ENCODE peak calls at places on chromosomes 7 and 10, in five cellular contexts. One of them, this sample, is unnamed.

GRCh38 chr10:133315847-133316246 is 7.1 kb downstream of the ZNF511 start:
- DNase-seq in GM12878: no peak
- DNase-seq in IMR-90: no peak
- DNase-seq in A549: peak
- DNase-seq in HepG2: peak
- DNase-seq in this sample: no peak

GRCh38 chr7:27936244-27937102 is 196.5 kb downstream of the TAX1BP1 start:
- DNase-seq in A549: peak
- DNase-seq in GM12878: no peak
- DNase-seq in HepG2: no peak
- DNase-seq in IMR-90: peak
- DNase-seq in this sample: no peak

GRCh38 chr10:126593968-126594701 is 76.4 kb downstream of the C10orf90 start:
- DNase-seq in HepG2: no peak
- DNase-seq in A549: no peak
- DNase-seq in IMR-90: no peak
- DNase-seq in GM12878: no peak
- DNase-seq in this sample: no peak

GRCh38 chr10:109956454-109957091 is 33.3 kb upstream of the XPNPEP1 start:
- DNase-seq in A549: peak
- DNase-seq in IMR-90: peak
- DNase-seq in GM12878: no peak
- DNase-seq in HepG2: peak
- DNase-seq in this sample: peak

GRCh38 chr7:83643012-83643411 is 5.9 kb downstream of the SEMA3E start:
- DNase-seq in GM12878: no peak
- DNase-seq in A549: no peak
- DNase-seq in HepG2: no peak
- DNase-seq in IMR-90: no peak
- DNase-seq in this sample: no peak

GRCh38 chr7:156236181-156236889 is 404.2 kb upstream of the RNF32 start:
- DNase-seq in GM12878: no peak
- DNase-seq in HepG2: no peak
- DNase-seq in A549: no peak
- DNase-seq in IMR-90: no peak
- DNase-seq in this sample: no peak

GRCh38 chr10:100311307-100311706 is 18.7 kb downstream of the PKD2L1 start:
- DNase-seq in A549: peak
- DNase-seq in HepG2: no peak
- DNase-seq in IMR-90: no peak
- DNase-seq in GM12878: no peak
- DNase-seq in this sample: no peak

GRCh38 chr10:128178319-128178937 is 52.2 kb upstream of the MKI67 start:
- DNase-seq in IMR-90: peak
- DNase-seq in A549: peak
- DNase-seq in GM12878: no peak
- DNase-seq in HepG2: peak
- DNase-seq in this sample: peak

GRCh38 chr10:20593649-20594048 is 303.5 kb downstream of the NEBL start:
- DNase-seq in HepG2: no peak
- DNase-seq in GM12878: no peak
- DNase-seq in IMR-90: no peak
- DNase-seq in A549: no peak
- DNase-seq in this sample: no peak

GRCh38 chr7:48096273-48096672 is 7.2 kb downstream of the UPP1 start:
- DNase-seq in A549: no peak
- DNase-seq in IMR-90: no peak
- DNase-seq in GM12878: no peak
- DNase-seq in HepG2: no peak
- DNase-seq in this sample: no peak

GRCh38 chr7:127782550-127783266 is 130.7 kb downstream of the SND1 start:
- DNase-seq in IMR-90: peak
- DNase-seq in A549: no peak
- DNase-seq in GM12878: no peak
- DNase-seq in HepG2: no peak
- DNase-seq in this sample: no peak

GRCh38 chr7:26919906-26920530 is 55.6 kb upstream of the SKAP2 start:
- DNase-seq in IMR-90: no peak
- DNase-seq in HepG2: no peak
- DNase-seq in A549: no peak
- DNase-seq in GM12878: no peak
- DNase-seq in this sample: no peak

GRCh38 chr10:99433378-99434020 is 3.1 kb upstream of the GOT1 start:
- DNase-seq in IMR-90: no peak
- DNase-seq in HepG2: no peak
- DNase-seq in GM12878: no peak
- DNase-seq in A549: peak
- DNase-seq in this sample: no peak

GRCh38 chr10:14250496-14250895 is 80.2 kb downstream of the FRMD4A start:
- DNase-seq in IMR-90: no peak
- DNase-seq in A549: no peak
- DNase-seq in HepG2: no peak
- DNase-seq in GM12878: no peak
- DNase-seq in this sample: no peak

GRCh38 chr7:109522585-109522984 is 952.9 kb downstream of the DNAJB9 start:
- DNase-seq in GM12878: no peak
- DNase-seq in A549: no peak
- DNase-seq in HepG2: no peak
- DNase-seq in IMR-90: no peak
- DNase-seq in this sample: no peak

GRCh38 chr10:96642973-96643372 is 56.2 kb upstream of the TM9SF3 start:
- DNase-seq in A549: peak
- DNase-seq in IMR-90: peak
- DNase-seq in HepG2: peak
- DNase-seq in GM12878: no peak
- DNase-seq in this sample: peak

GRCh38 chr7:91239171-91239604 is 25.0 kb upstream of the FZD1 start:
- DNase-seq in GM12878: no peak
- DNase-seq in IMR-90: peak
- DNase-seq in A549: no peak
- DNase-seq in HepG2: no peak
- DNase-seq in this sample: no peak

GRCh38 chr7:19369806-19370205 is 224.6 kb upstream of the FERD3L start:
- DNase-seq in GM12878: no peak
- DNase-seq in A549: no peak
- DNase-seq in HepG2: no peak
- DNase-seq in IMR-90: no peak
- DNase-seq in this sample: no peak

GRCh38 chr10:34045571-34046190 is 711.2 kb upstream of the NRP1 start:
- DNase-seq in HepG2: no peak
- DNase-seq in A549: no peak
- DNase-seq in IMR-90: peak
- DNase-seq in GM12878: no peak
- DNase-seq in this sample: no peak

GRCh38 chr10:47033081-47033480 is 121.9 kb downstream of the PTPN20 start:
- DNase-seq in A549: no peak
- DNase-seq in IMR-90: no peak
- DNase-seq in HepG2: no peak
- DNase-seq in GM12878: no peak
- DNase-seq in this sample: no peak

GRCh38 chr7:26022578-26022977 is 129.4 kb upstream of the NFE2L3 start:
- DNase-seq in IMR-90: no peak
- DNase-seq in A549: no peak
- DNase-seq in GM12878: no peak
- DNase-seq in HepG2: no peak
- DNase-seq in this sample: no peak

GRCh38 chr10:23927926-23928325 is 281.0 kb upstream of the KIAA1217 start:
- DNase-seq in HepG2: no peak
- DNase-seq in GM12878: no peak
- DNase-seq in A549: no peak
- DNase-seq in IMR-90: no peak
- DNase-seq in this sample: no peak

GRCh38 chr10:86724445-86724844 is 32.0 kb upstream of the BMPR1A start:
- DNase-seq in GM12878: no peak
- DNase-seq in HepG2: no peak
- DNase-seq in IMR-90: no peak
- DNase-seq in A549: no peak
- DNase-seq in this sample: no peak

GRCh38 chr7:114922652-114923402 is 933 bp downstream of the MDFIC start:
- DNase-seq in HepG2: no peak
- DNase-seq in GM12878: no peak
- DNase-seq in IMR-90: peak
- DNase-seq in A549: peak
- DNase-seq in this sample: no peak

GRCh38 chr7:105304040-105304895 is 84.5 kb downstream of the SRPK2 start:
- DNase-seq in IMR-90: peak
- DNase-seq in GM12878: peak
- DNase-seq in A549: peak
- DNase-seq in HepG2: peak
- DNase-seq in this sample: no peak

GRCh38 chr10:9301148-9301547 is 1246.7 kb downstream of the GATA3 start:
- DNase-seq in IMR-90: no peak
- DNase-seq in GM12878: no peak
- DNase-seq in HepG2: no peak
- DNase-seq in A549: peak
- DNase-seq in this sample: no peak

GRCh38 chr7:134845461-134845860 is 66.0 kb downstream of the CALD1 start:
- DNase-seq in IMR-90: no peak
- DNase-seq in GM12878: peak
- DNase-seq in HepG2: peak
- DNase-seq in A549: peak
- DNase-seq in this sample: peak

GRCh38 chr10:22427101-22427500 is 81.8 kb downstream of the SPAG6 start:
- DNase-seq in IMR-90: peak
- DNase-seq in HepG2: no peak
- DNase-seq in GM12878: no peak
- DNase-seq in A549: peak
- DNase-seq in this sample: peak

GRCh38 chr7:80078159-80078731 is 56.4 kb upstream of the GNAI1 start:
- DNase-seq in HepG2: no peak
- DNase-seq in GM12878: no peak
- DNase-seq in A549: no peak
- DNase-seq in IMR-90: peak
- DNase-seq in this sample: no peak

DNA sequence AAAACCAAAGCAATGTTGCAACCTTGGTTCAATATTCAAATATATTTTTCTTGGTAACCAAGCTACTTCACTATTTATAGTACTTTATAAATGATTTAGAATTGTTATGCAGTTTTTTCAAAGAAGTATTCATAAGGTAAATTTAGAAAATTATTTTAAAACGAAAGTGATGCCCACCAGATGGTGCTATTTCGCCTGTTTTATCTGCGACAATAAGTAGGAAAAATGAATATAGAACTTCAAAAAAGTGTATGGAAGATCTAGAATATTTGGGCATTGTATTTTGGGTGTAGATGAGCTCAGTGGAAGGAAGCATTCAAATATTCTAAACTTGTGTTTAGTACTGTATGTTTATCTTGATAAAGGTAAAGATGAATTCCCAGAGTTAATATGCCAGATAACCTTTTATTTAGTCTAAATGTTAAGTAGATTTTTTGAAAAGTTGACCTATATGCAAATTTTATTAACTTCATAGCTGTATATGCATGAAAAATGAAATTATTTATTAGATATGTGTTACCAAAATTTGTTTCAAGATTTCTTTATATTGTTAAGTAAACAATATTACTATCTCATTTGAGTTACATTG is 93.2 kb downstream of the ADK start:
- DNase-seq in GM12878: no peak
- DNase-seq in A549: peak
- DNase-seq in IMR-90: peak
- DNase-seq in HepG2: peak
- DNase-seq in this sample: no peak
- TF ChIP-seq BHLHE40 in GM12878: no peak
- TF ChIP-seq BHLHE40 in A549: no peak
- TF ChIP-seq BHLHE40 in IMR-90: no peak
- TF ChIP-seq BHLHE40 in HepG2: no peak
- TF ChIP-seq BHLHE40 in this sample: no peak

DNA sequence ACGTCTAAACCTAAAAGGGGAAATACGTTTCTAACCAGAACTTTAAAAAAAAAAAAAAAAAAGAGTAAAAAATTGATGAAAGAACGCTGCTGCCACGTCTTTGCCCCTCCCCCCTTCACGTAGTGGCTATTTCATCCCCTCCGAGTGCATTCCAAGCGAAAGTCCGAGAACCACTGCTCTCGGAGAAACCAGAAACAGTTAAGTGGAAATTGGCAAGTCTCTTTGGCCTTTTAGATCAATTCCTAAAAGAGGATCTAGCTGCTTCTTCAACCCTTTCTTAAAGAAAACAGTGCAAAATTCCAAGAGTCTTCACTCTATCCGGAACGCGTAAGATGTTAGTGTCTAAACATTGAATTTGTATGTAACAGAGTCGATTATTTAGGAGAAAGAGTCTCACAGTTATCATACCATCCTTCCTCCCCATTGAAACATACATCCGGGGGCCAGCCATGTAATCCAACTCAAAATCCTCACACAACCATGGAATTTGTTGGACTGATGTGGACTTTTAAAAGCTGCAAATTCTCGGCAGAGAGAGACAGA is 1.1 kb downstream of the P4HA1 start:
- DNase-seq in IMR-90: peak
- DNase-seq in HepG2: peak
- DNase-seq in GM12878: no peak
- DNase-seq in A549: peak
- DNase-seq in this sample: peak
- H3K4me3 ChIP-seq in IMR-90: peak
- H3K4me3 ChIP-seq in HepG2: peak
- H3K4me3 ChIP-seq in GM12878: peak
- H3K4me3 ChIP-seq in A549: peak
- H3K4me3 ChIP-seq in this sample: peak

GRCh38 chr10:115802911-115803310 is 470.1 kb downstream of the GFRA1 start:
- DNase-seq in GM12878: no peak
- DNase-seq in IMR-90: no peak
- DNase-seq in A549: no peak
- DNase-seq in HepG2: no peak
- DNase-seq in this sample: no peak
- TF ChIP-seq CEBPB in GM12878: no peak
- TF ChIP-seq CEBPB in IMR-90: no peak
- TF ChIP-seq CEBPB in A549: no peak
- TF ChIP-seq CEBPB in HepG2: no peak
- TF ChIP-seq CEBPB in this sample: no peak

GRCh38 chr7:137904826-137905225 is 58.1 kb upstream of the DGKI start:
- DNase-seq in IMR-90: peak
- DNase-seq in HepG2: no peak
- DNase-seq in GM12878: no peak
- DNase-seq in A549: no peak
- DNase-seq in this sample: no peak

GRCh38 chr7:137908106-137908505 is 61.3 kb upstream of the DGKI start:
- DNase-seq in GM12878: no peak
- DNase-seq in IMR-90: no peak
- DNase-seq in HepG2: no peak
- DNase-seq in A549: no peak
- DNase-seq in this sample: no peak

GRCh38 chr7:137913985-137914384 is 67.2 kb upstream of the DGKI start:
- DNase-seq in A549: no peak
- DNase-seq in IMR-90: no peak
- DNase-seq in HepG2: no peak
- DNase-seq in GM12878: no peak
- DNase-seq in this sample: no peak

GRCh38 chr7:137903382-137904169 is 56.8 kb upstream of the DGKI start:
- DNase-seq in A549: peak
- DNase-seq in GM12878: peak
- DNase-seq in IMR-90: peak
- DNase-seq in HepG2: peak
- DNase-seq in this sample: peak

GRCh38 chr7:137909042-137909441 is 62.3 kb upstream of the DGKI start:
- DNase-seq in HepG2: no peak
- DNase-seq in GM12878: no peak
- DNase-seq in IMR-90: peak
- DNase-seq in A549: no peak
- DNase-seq in this sample: no peak
- TF ChIP-seq BHLHE40 in HepG2: no peak
- TF ChIP-seq BHLHE40 in GM12878: no peak
- TF ChIP-seq BHLHE40 in IMR-90: no peak
- TF ChIP-seq BHLHE40 in A549: no peak
- TF ChIP-seq BHLHE40 in this sample: no peak

GRCh38 chr10:81874878-81875679 is at the start of gene NRG3:
- DNase-seq in GM12878: no peak
- DNase-seq in IMR-90: no peak
- DNase-seq in A549: no peak
- DNase-seq in HepG2: no peak
- DNase-seq in this sample: no peak
- H3K4me3 ChIP-seq in GM12878: no peak
- H3K4me3 ChIP-seq in IMR-90: no peak
- H3K4me3 ChIP-seq in A549: peak
- H3K4me3 ChIP-seq in HepG2: no peak
- H3K4me3 ChIP-seq in this sample: no peak

This sample was measured in K562.